ENCODE peak calls at places on chromosomes 7 and 10, in five cellular contexts. V is hepatic stellate cell, A is T-helper 2 cell, L is anterior cingulate cortex, Y is fibroblast of mammary gland. N is an unnamed sample.

GRCh38 chr7:2540641-2541051 is 14.7 kb downstream of the BRAT1 start:
- DNase-seq in L (no peak), Y (no peak), V (no peak), A (no peak), N (no peak)

GRCh38 chr7:121097577-121097976 is 109.1 kb downstream of the CPED1 start:
- DNase-seq in V (no peak), L (no peak), A (no peak), Y (no peak), N (no peak)

GRCh38 chr7:122304996-122305421 is 459 bp upstream of the FEZF1 start:
- DNase-seq in Y (peak), L (no peak), V (no peak), A (no peak), N (peak)

GRCh38 chr10:17989908-17990767 is 38.4 kb downstream of the SLC39A12 start:
- DNase-seq in L (no peak), V (peak), Y (peak), A (no peak), N (peak)

GRCh38 chr7:51471199-51472016 is 154.8 kb upstream of the COBL start:
- DNase-seq in Y (no peak), L (peak), V (no peak), A (no peak), N (no peak)

GRCh38 chr10:49280001-49280408 is 19.0 kb upstream of the C10orf71 start:
- DNase-seq in V (no peak), A (no peak), Y (peak), L (no peak), N (peak)

GRCh38 chr7:157013602-157014549 is 3.4 kb upstream of the MNX1 start:
- DNase-seq in L (no peak), Y (no peak), V (no peak), A (no peak), N (no peak)

GRCh38 chr10:16439294-16439693 is 2.5 kb downstream of the PTER start:
- DNase-seq in A (no peak), L (no peak), Y (peak), V (no peak), N (peak)

GRCh38 chr10:121532465-121532864 is 65.8 kb downstream of the FGFR2 start:
- DNase-seq in Y (no peak), V (no peak), L (peak), A (no peak), N (no peak)

GRCh38 chr10:130652544-130652943 is 516.4 kb downstream of the GLRX3 start:
- DNase-seq in V (no peak), L (no peak), Y (peak), A (no peak), N (no peak)

GRCh38 chr10:71053169-71053895 is 159.0 kb upstream of the UNC5B start:
- DNase-seq in L (no peak), Y (no peak), V (no peak), A (no peak), N (no peak)

GRCh38 chr10:23198940-23199767 is 7.0 kb downstream of the PTF1A start:
- DNase-seq in A (no peak), V (no peak), Y (no peak), L (no peak), N (no peak)

GRCh38 chr7:26151096-26151495 is 902 bp upstream of the NFE2L3 start:
- DNase-seq in L (no peak), V (no peak), A (no peak), Y (no peak), N (no peak)